ENCODE peak calls at places on chromosomes 6 and 20, in eight cellular contexts. B, Z, V, X, J, E, C and S are unnamed samples.

GRCh38 chr6:133966654-133967300 is 13.8 kb downstream of the TBPL1 start:
- DNase-seq in E (no peak), Z (no peak), C (no peak), X (no peak), V (no peak), B (no peak), J (no peak), S (no peak)

GRCh38 chr6:170035896-170036295 is 255.0 kb downstream of the DLL1 start:
- DNase-seq in X (no peak), E (no peak), V (no peak), B (no peak), J (no peak), Z (no peak), C (no peak), S (no peak)

GRCh38 chr20:10828221-10828620 is 154.4 kb upstream of the JAG1 start:
- DNase-seq in Z (no peak), X (no peak), J (no peak), V (no peak), B (no peak), C (no peak), E (no peak), S (no peak)

GRCh38 chr20:10649080-10649816 is 24.6 kb downstream of the JAG1 start:
- DNase-seq in X (no peak), Z (no peak), V (no peak), B (peak; percentile 0), J (no peak), C (no peak), E (no peak), S (no peak)

GRCh38 chr6:147400968-147401367 is 107.5 kb upstream of the SAMD5 start:
- DNase-seq in Z (no peak), C (no peak), X (no peak), V (no peak), J (no peak), E (no peak), B (no peak), S (no peak)

GRCh38 chr20:63087236-63087871 is 80.6 kb upstream of the BHLHE23 start:
- DNase-seq in J (no peak), C (no peak), Z (peak; percentile 7), E (no peak), B (no peak), X (no peak), V (no peak), S (no peak)

GRCh38 chr6:113762611-113763010 is 94.5 kb upstream of the MARCKS start:
- DNase-seq in V (no peak), B (no peak), J (no peak), E (no peak), Z (no peak), C (no peak), X (no peak), S (no peak)

GRCh38 chr6:134122775-134123174 is 70.4 kb upstream of the SLC2A12 start:
- DNase-seq in C (no peak), B (no peak), Z (no peak), X (no peak), E (no peak), V (no peak), J (no peak), S (no peak)

GRCh38 chr20:61844621-61845020 is 221.1 kb downstream of the TAF4 start:
- DNase-seq in C (no peak), B (no peak), J (no peak), X (no peak), Z (no peak), V (no peak), E (no peak), S (no peak)

GRCh38 chr6:148761532-148761951 is 14.7 kb downstream of the UST start:
- DNase-seq in Z (no peak), C (peak; percentile 29), V (no peak), X (no peak), E (no peak), B (no peak), J (peak; percentile 19), S (no peak)

GRCh38 chr6:157586476-157587126 is 205.6 kb downstream of the ZDHHC14 start:
- DNase-seq in X (no peak), C (no peak), E (no peak), B (no peak), V (no peak), J (no peak), Z (no peak), S (no peak)

GRCh38 chr20:47888351-47888750 is 103.1 kb upstream of the SULF2 start:
- DNase-seq in B (no peak), Z (no peak), C (no peak), V (no peak), J (no peak), X (no peak), E (no peak), S (no peak)

GRCh38 chr6:27314046-27314445 is 2.0 kb upstream of the POM121L2 start:
- DNase-seq in E (no peak), Z (no peak), J (no peak), X (no peak), B (no peak), C (no peak), V (no peak), S (no peak)

GRCh38 chr6:88163576-88163975 is 2.6 kb downstream of the CNR1 start:
- DNase-seq in J (no peak), C (no peak), B (no peak), Z (no peak), E (no peak), X (no peak), V (no peak), S (no peak)

GRCh38 chr6:100514603-100515002 is 49.9 kb upstream of the SIM1 start:
- DNase-seq in E (no peak), B (no peak), X (no peak), J (no peak), Z (no peak), C (no peak), V (no peak), S (no peak)
- H3K36me3 ChIP-seq in E (no peaks in the 10 kb centered on the region), B (peaks cover 43% of the 10 kb centered on the region), X (peaks cover 62% of the 10 kb centered on the region), J (peaks cover 11% of the 10 kb centered on the region), Z (peaks cover 53% of the 10 kb centered on the region), C (peaks cover 2% of the 10 kb centered on the region), V (no peaks in the 10 kb centered on the region), S (no peaks in the 10 kb centered on the region)

DNA sequence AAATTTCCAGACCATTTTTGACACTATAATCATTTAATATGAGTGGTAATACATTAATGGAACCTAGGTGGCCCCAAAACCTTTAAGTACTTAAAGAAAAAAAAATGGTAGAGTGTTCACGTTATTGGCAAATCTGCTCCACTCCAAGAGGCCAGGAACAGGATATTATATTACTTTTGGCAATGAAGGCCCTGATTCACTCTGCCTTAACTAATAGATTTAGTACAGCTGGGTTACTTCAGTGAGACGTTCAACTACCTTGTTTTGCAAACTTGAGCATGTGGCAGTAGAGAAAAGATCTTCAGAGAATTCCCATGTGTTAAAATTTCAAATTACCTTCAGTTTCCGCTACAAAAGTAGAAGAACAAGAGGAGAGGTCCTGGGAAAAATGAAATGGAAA is 12.8 kb downstream of the ADNP start:
- DNase-seq in V (no peak), X (no peak), E (no peak), C (no peak), B (no peak), J (no peak), Z (no peak), S (no peak)
- H3K36me3 ChIP-seq in V (peaks cover 12% of the 10 kb centered on the region), X (peaks cover 7% of the 10 kb centered on the region), E (no peaks in the 10 kb centered on the region), C (no peaks in the 10 kb centered on the region), B (no peaks in the 10 kb centered on the region), J (no peaks in the 10 kb centered on the region), Z (no peaks in the 10 kb centered on the region), S (no peaks in the 10 kb centered on the region)

GRCh38 chr6:118912646-118913045 is 18.7 kb downstream of the ASF1A start:
- DNase-seq in C (no peak), E (no peak), X (no peak), V (no peak), J (no peak), B (no peak), Z (no peak), S (no peak)
- H3K36me3 ChIP-seq in C (peaks cover 8% of the 10 kb centered on the region), E (no peaks in the 10 kb centered on the region), X (peaks cover 84% of the 10 kb centered on the region), V (peaks cover 43% of the 10 kb centered on the region), J (peaks cover 97% of the 10 kb centered on the region), B (peaks cover 60% of the 10 kb centered on the region), Z (peaks cover 99% of the 10 kb centered on the region), S (no peaks in the 10 kb centered on the region)

GRCh38 chr20:32227316-32227715 is 19.6 kb downstream of the POFUT1 start:
- DNase-seq in V (no peak), X (no peak), E (no peak), B (no peak), C (no peak), J (no peak), Z (no peak), S (no peak)

GRCh38 chr20:32227744-32228688 is 20.3 kb downstream of the POFUT1 start:
- DNase-seq in B (no peak), C (no peak), V (no peak), E (no peak), J (no peak), X (peak; percentile 43), Z (peak; percentile 53), S (no peak)

GRCh38 chr20:32229351-32229750 is 21.7 kb downstream of the POFUT1 start:
- DNase-seq in Z (no peak), V (no peak), J (no peak), E (no peak), C (no peak), B (no peak), X (no peak), S (no peak)

DNA sequence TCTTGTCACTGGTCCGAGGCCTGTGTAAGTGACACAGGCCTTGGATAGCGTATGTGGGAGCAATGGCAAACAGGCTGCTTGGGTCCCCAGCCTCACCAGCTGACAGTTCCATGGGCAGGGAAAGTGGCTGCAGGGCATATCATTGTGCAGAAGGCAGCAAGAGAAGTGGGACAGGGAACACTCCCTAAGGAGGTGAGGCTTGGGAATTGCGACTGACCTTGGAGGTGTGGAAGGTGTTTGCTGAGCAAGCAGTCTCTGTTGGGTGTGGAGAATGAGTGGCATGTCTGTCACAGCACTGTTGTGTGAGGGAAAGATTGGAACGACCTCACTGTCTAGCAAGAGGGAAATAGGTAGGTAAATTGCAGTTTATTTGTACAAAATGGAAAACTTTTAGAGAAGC is 16.8 kb downstream of the POFUT1 start:
- DNase-seq in E (no peak), C (no peak), V (no peak), X (no peak), Z (no peak), B (no peak), J (no peak), S (no peak)
- H3K36me3 ChIP-seq in E (no peaks in the 10 kb centered on the region), C (peaks cover 38% of the 10 kb centered on the region), V (peaks cover 23% of the 10 kb centered on the region), X (peaks cover 85% of the 10 kb centered on the region), Z (peaks cover 61% of the 10 kb centered on the region), B (peaks cover 58% of the 10 kb centered on the region), J (peaks cover 89% of the 10 kb centered on the region), S (peaks cover 1% of the 10 kb centered on the region)